ENCODE peak calls at places on chromosomes 1 and 21, in eight cellular contexts. X is ureter, U is nucleus accumbens, B is PC-3, F is mammary epithelial cell, R is T47D, O is Kasumi-1, M is WTC11. E is an unnamed sample.

GRCh38 chr1:200975458-200975857 is 48.1 kb downstream of the KIF21B start:
- DNase-seq in M (no peak), F (no peak), O (no peak), X (no peak), R (no peak), U (no peak), B (no peak), E (no peak)

GRCh38 chr1:72670902-72671301 is 388.6 kb upstream of the NEGR1 start:
- DNase-seq in F (no peak), X (no peak), O (no peak), B (no peak), R (no peak), U (no peak), M (no peak), E (no peak)

GRCh38 chr1:21143752-21144151 is 32.9 kb downstream of the EIF4G3 start:
- DNase-seq in O (no peak), M (no peak), U (no peak), B (no peak), F (no peak), X (no peak), R (no peak), E (no peak)

GRCh38 chr21:15731243-15731613 is 1.4 kb downstream of the USP25 start:
- DNase-seq in X (no peak), M (no peak), O (no peak), U (no peak), F (peak; percentile 51), B (peak; percentile 86), R (no peak), E (no peak)

GRCh38 chr1:117630423-117630998 is 24.7 kb downstream of the TENT5C start:
- DNase-seq in U (no peak), M (no peak), X (no peak), O (no peak), R (peak; percentile 30), F (no peak), B (peak; percentile 60), E (no peak)

GRCh38 chr1:110541996-110542395 is 23.0 kb upstream of the KCNA10 start:
- DNase-seq in F (no peak), X (no peak), B (no peak), M (no peak), R (no peak), U (no peak), O (no peak), E (no peak)

GRCh38 chr1:174149216-174149615 is 10.1 kb upstream of the RABGAP1L start:
- DNase-seq in F (no peak), R (no peak), B (no peak), M (no peak), U (no peak), O (no peak), X (no peak), E (no peak)

GRCh38 chr1:91736146-91736998 is 149.6 kb downstream of the TGFBR3 start:
- DNase-seq in O (no peak), F (no peak), X (no peak), B (no peak), R (no peak), U (no peak), M (no peak), E (no peak)

GRCh38 chr21:44494418-44494817 is 39.1 kb downstream of the LRRC3 start:
- DNase-seq in R (no peak), X (no peak), M (no peak), B (no peak), O (no peak), U (no peak), F (no peak), E (no peak)

GRCh38 chr1:227889863-227890405 is 57.8 kb downstream of the WNT9A start:
- DNase-seq in M (no peak), O (no peak), X (peak; percentile 42), B (no peak), R (no peak), U (no peak), F (no peak), E (peak; percentile 92)

GRCh38 chr1:117735045-117735992 is 129.5 kb downstream of the TENT5C start:
- DNase-seq in M (no peak), O (peak; percentile 63), R (peak; percentile 53), X (no peak), B (peak; percentile 72), U (no peak), F (peak; percentile 28), E (no peak)

GRCh38 chr1:25758466-25759070 is 41.4 kb upstream of the SELENON start:
- DNase-seq in X (no peak), M (no peak), B (no peak), U (no peak), R (no peak), F (no peak), O (no peak), E (no peak)

GRCh38 chr1:33110477-33110876 is 29.5 kb downstream of the AZIN2 start:
- DNase-seq in M (no peak), O (no peak), B (no peak), R (no peak), U (no peak), F (no peak), X (no peak), E (no peak)

GRCh38 chr1:107668762-107669161 is 296.2 kb downstream of the VAV3 start:
- DNase-seq in R (no peak), U (no peak), X (no peak), O (no peak), B (no peak), M (no peak), F (no peak), E (no peak)

GRCh38 chr1:224340711-224341384 is 10.9 kb upstream of the NVL start:
- DNase-seq in O (no peak), B (peak; percentile 36), U (no peak), R (peak; percentile 49), F (no peak), X (no peak), M (peak; percentile 67), E (no peak)

GRCh38 chr1:183098349-183098748 is 75.1 kb downstream of the LAMC1 start:
- DNase-seq in F (no peak), R (no peak), M (no peak), U (no peak), X (no peak), B (no peak), O (no peak), E (no peak)

GRCh38 chr1:42815938-42816599 is 853 bp upstream of the ERMAP start:
- DNase-seq in O (peak; percentile 22), U (no peak), F (peak; percentile 20), R (peak; percentile 2), X (no peak), M (no peak), B (peak; percentile 14), E (no peak)

GRCh38 chr1:43052322-43052721 is 93.7 kb upstream of the SLC2A1 start:
- DNase-seq in X (no peak), R (no peak), O (no peak), B (no peak), U (no peak), M (no peak), F (no peak), E (no peak)

GRCh38 chr1:203690730-203691129 is 64.1 kb downstream of the ATP2B4 start:
- DNase-seq in X (no peak), U (no peak), F (peak; percentile 22), R (no peak), M (peak; percentile 29), O (no peak), B (no peak), E (no peak)

GRCh38 chr1:194813109-194813508 is 1626.7 kb upstream of the B3GALT2 start:
- DNase-seq in B (peak; percentile 31), M (no peak), X (no peak), U (no peak), R (peak; percentile 9), O (no peak), F (peak; percentile 3), E (no peak)

GRCh38 chr1:67556297-67556900 is 126.2 kb upstream of the SERBP1 start:
- DNase-seq in F (no peak), X (no peak), R (no peak), B (peak; percentile 68), O (no peak), M (no peak), U (no peak), E (no peak)

GRCh38 chr1:30877205-30877912 is 31.2 kb downstream of the SDC3 start:
- DNase-seq in X (peak; percentile 83), B (no peak), O (peak; percentile 56), M (no peak), F (peak; percentile 61), R (no peak), U (peak; percentile 51), E (no peak)

GRCh38 chr1:203176744-203177460 is 1.3 kb upstream of the MYBPH start:
- DNase-seq in B (no peak), O (no peak), F (no peak), X (no peak), U (no peak), M (no peak), R (no peak), E (no peak)

GRCh38 chr1:4089421-4090175 is 189.5 kb upstream of the C1orf174 start:
- DNase-seq in X (no peak), O (no peak), R (no peak), F (no peak), M (no peak), B (no peak), U (no peak), E (no peak)

GRCh38 chr1:179091691-179092165 is 9.9 kb downstream of the TOR3A start:
- DNase-seq in F (peak; percentile 39), X (peak; percentile 54), B (no peak), M (no peak), R (peak; percentile 24), U (no peak), O (no peak), E (no peak)

GRCh38 chr1:31987231-31987630 is 26.4 kb upstream of the KHDRBS1 start:
- DNase-seq in U (no peak), O (no peak), R (no peak), B (no peak), X (no peak), M (peak; percentile 27), F (no peak), E (no peak)

GRCh38 chr1:53546409-53547155 is 87.4 kb downstream of the DMRTB1 start:
- DNase-seq in B (no peak), X (no peak), F (no peak), U (no peak), R (no peak), M (peak; percentile 2), O (no peak), E (no peak)

GRCh38 chr1:80533775-80534314 is 1266.9 kb upstream of the ADGRL2 start:
- DNase-seq in O (no peak), U (no peak), F (no peak), X (no peak), M (no peak), B (no peak), R (no peak), E (no peak)

GRCh38 chr1:83791821-83792437 is 207.0 kb downstream of the TTLL7 start:
- DNase-seq in X (no peak), R (no peak), M (no peak), F (peak; percentile 34), B (peak; percentile 30), U (no peak), O (no peak), E (no peak)

GRCh38 chr1:96481410-96481809 is 240.2 kb upstream of the PTBP2 start:
- DNase-seq in O (no peak), F (no peak), R (no peak), B (no peak), M (no peak), U (no peak), X (no peak), E (no peak)